ENCODE peak calls at places on chromosomes 1 and 21, in seven cellular contexts. One of them, this sample, is unnamed.

GRCh38 chr1:56157477-56157876 is 421.9 kb downstream of the PLPP3 start:
- DNase-seq in M059J: peak
- DNase-seq in mammary epithelial cell: no peak
- DNase-seq in G401: no peak
- DNase-seq in memory B cell: no peak
- DNase-seq in osteocyte: no peak
- DNase-seq in HFFc6: no peak
- DNase-seq in this sample: no peak

GRCh38 chr1:209387271-209387968 is 196.1 kb upstream of the CAMK1G start:
- DNase-seq in M059J: peak
- DNase-seq in mammary epithelial cell: peak
- DNase-seq in G401: no peak
- DNase-seq in memory B cell: no peak
- DNase-seq in osteocyte: no peak
- DNase-seq in HFFc6: no peak
- DNase-seq in this sample: no peak

GRCh38 chr1:28058168-28058567 is 30.2 kb downstream of the EYA3 start:
- DNase-seq in M059J: no peak
- DNase-seq in mammary epithelial cell: no peak
- DNase-seq in G401: no peak
- DNase-seq in memory B cell: no peak
- DNase-seq in osteocyte: no peak
- DNase-seq in HFFc6: no peak
- DNase-seq in this sample: no peak

GRCh38 chr1:179137623-179138235 is 55.9 kb downstream of the TOR3A start:
- DNase-seq in M059J: no peak
- DNase-seq in mammary epithelial cell: no peak
- DNase-seq in G401: no peak
- DNase-seq in memory B cell: no peak
- DNase-seq in osteocyte: no peak
- DNase-seq in HFFc6: no peak
- DNase-seq in this sample: no peak

GRCh38 chr1:59013276-59013927 is 229.6 kb upstream of the JUN start:
- DNase-seq in M059J: peak
- DNase-seq in mammary epithelial cell: peak
- DNase-seq in G401: no peak
- DNase-seq in memory B cell: no peak
- DNase-seq in osteocyte: no peak
- DNase-seq in HFFc6: peak
- DNase-seq in this sample: no peak

GRCh38 chr1:85884372-85885035 is 176.3 kb upstream of the ZNHIT6 start:
- DNase-seq in M059J: peak
- DNase-seq in mammary epithelial cell: no peak
- DNase-seq in G401: peak
- DNase-seq in memory B cell: no peak
- DNase-seq in osteocyte: no peak
- DNase-seq in HFFc6: peak
- DNase-seq in this sample: peak

GRCh38 chr1:4107291-4107690 is 207.2 kb upstream of the C1orf174 start:
- DNase-seq in M059J: no peak
- DNase-seq in mammary epithelial cell: no peak
- DNase-seq in G401: no peak
- DNase-seq in memory B cell: no peak
- DNase-seq in osteocyte: no peak
- DNase-seq in HFFc6: no peak
- DNase-seq in this sample: no peak

GRCh38 chr1:55572878-55573734 is 357.9 kb upstream of the USP24 start:
- DNase-seq in M059J: peak
- DNase-seq in mammary epithelial cell: peak
- DNase-seq in G401: no peak
- DNase-seq in memory B cell: no peak
- DNase-seq in osteocyte: no peak
- DNase-seq in HFFc6: peak
- DNase-seq in this sample: no peak

GRCh38 chr1:245598524-245599310 is 443.9 kb downstream of the KIF26B start:
- DNase-seq in M059J: no peak
- DNase-seq in mammary epithelial cell: no peak
- DNase-seq in G401: no peak
- DNase-seq in memory B cell: no peak
- DNase-seq in osteocyte: no peak
- DNase-seq in HFFc6: peak
- DNase-seq in this sample: no peak

GRCh38 chr1:159214149-159214760 is 9.6 kb downstream of the ACKR1 start:
- DNase-seq in M059J: peak
- DNase-seq in mammary epithelial cell: peak
- DNase-seq in G401: peak
- DNase-seq in memory B cell: peak
- DNase-seq in osteocyte: no peak
- DNase-seq in HFFc6: peak
- DNase-seq in this sample: peak

GRCh38 chr1:8314346-8315280 is 3.3 kb upstream of the SLC45A1 start:
- DNase-seq in M059J: peak
- DNase-seq in mammary epithelial cell: peak
- DNase-seq in G401: peak
- DNase-seq in memory B cell: no peak
- DNase-seq in osteocyte: peak
- DNase-seq in HFFc6: peak
- DNase-seq in this sample: peak

GRCh38 chr1:25661043-25661807 is 44.6 kb downstream of the MAN1C1 start:
- DNase-seq in M059J: no peak
- DNase-seq in mammary epithelial cell: no peak
- DNase-seq in G401: no peak
- DNase-seq in memory B cell: no peak
- DNase-seq in osteocyte: no peak
- DNase-seq in HFFc6: no peak
- DNase-seq in this sample: no peak

GRCh38 chr1:50978144-50978851 is 8.3 kb downstream of the CDKN2C start:
- DNase-seq in M059J: peak
- DNase-seq in mammary epithelial cell: peak
- DNase-seq in G401: peak
- DNase-seq in memory B cell: no peak
- DNase-seq in osteocyte: no peak
- DNase-seq in HFFc6: peak
- DNase-seq in this sample: peak

GRCh38 chr1:25064465-25065238 is 134.6 kb upstream of the RUNX3 start:
- DNase-seq in M059J: no peak
- DNase-seq in mammary epithelial cell: no peak
- DNase-seq in G401: no peak
- DNase-seq in memory B cell: no peak
- DNase-seq in osteocyte: no peak
- DNase-seq in HFFc6: no peak
- DNase-seq in this sample: no peak

GRCh38 chr21:46001821-46002681 is 20.5 kb downstream of the COL6A1 start:
- DNase-seq in M059J: no peak
- DNase-seq in mammary epithelial cell: no peak
- DNase-seq in G401: no peak
- DNase-seq in memory B cell: no peak
- DNase-seq in osteocyte: peak
- DNase-seq in HFFc6: no peak
- DNase-seq in this sample: no peak

GRCh38 chr1:117523111-117523510 is 82.7 kb upstream of the TENT5C start:
- DNase-seq in M059J: no peak
- DNase-seq in mammary epithelial cell: no peak
- DNase-seq in G401: no peak
- DNase-seq in memory B cell: no peak
- DNase-seq in osteocyte: no peak
- DNase-seq in HFFc6: no peak
- DNase-seq in this sample: no peak

GRCh38 chr21:44436958-44437357 is 18.4 kb upstream of the LRRC3 start:
- DNase-seq in M059J: no peak
- DNase-seq in mammary epithelial cell: no peak
- DNase-seq in G401: no peak
- DNase-seq in memory B cell: no peak
- DNase-seq in osteocyte: peak
- DNase-seq in HFFc6: no peak
- DNase-seq in this sample: no peak

GRCh38 chr1:59302297-59302696 is 5.4 kb downstream of the FGGY start:
- DNase-seq in M059J: no peak
- DNase-seq in mammary epithelial cell: no peak
- DNase-seq in G401: no peak
- DNase-seq in memory B cell: no peak
- DNase-seq in osteocyte: no peak
- DNase-seq in HFFc6: no peak
- DNase-seq in this sample: no peak

GRCh38 chr1:245085508-245086095 is 69.2 kb upstream of the KIF26B start:
- DNase-seq in M059J: peak
- DNase-seq in mammary epithelial cell: peak
- DNase-seq in G401: no peak
- DNase-seq in memory B cell: no peak
- DNase-seq in osteocyte: no peak
- DNase-seq in HFFc6: peak
- DNase-seq in this sample: no peak

GRCh38 chr1:24379733-24380315 is 33.8 kb downstream of the STPG1 start:
- DNase-seq in M059J: no peak
- DNase-seq in mammary epithelial cell: peak
- DNase-seq in G401: no peak
- DNase-seq in memory B cell: no peak
- DNase-seq in osteocyte: peak
- DNase-seq in HFFc6: peak
- DNase-seq in this sample: no peak

GRCh38 chr1:204079608-204079999 is 6.7 kb downstream of the SOX13 start:
- DNase-seq in M059J: peak
- DNase-seq in mammary epithelial cell: no peak
- DNase-seq in G401: no peak
- DNase-seq in memory B cell: no peak
- DNase-seq in osteocyte: no peak
- DNase-seq in HFFc6: no peak
- DNase-seq in this sample: no peak

GRCh38 chr1:167749741-167750140 is 28.0 kb downstream of the MPZL1 start:
- DNase-seq in M059J: no peak
- DNase-seq in mammary epithelial cell: no peak
- DNase-seq in G401: no peak
- DNase-seq in memory B cell: no peak
- DNase-seq in osteocyte: no peak
- DNase-seq in HFFc6: no peak
- DNase-seq in this sample: no peak

GRCh38 chr1:78658901-78659300 is 9.3 kb downstream of the IFI44 start:
- DNase-seq in M059J: no peak
- DNase-seq in mammary epithelial cell: no peak
- DNase-seq in G401: no peak
- DNase-seq in memory B cell: no peak
- DNase-seq in osteocyte: no peak
- DNase-seq in HFFc6: no peak
- DNase-seq in this sample: no peak

GRCh38 chr1:15038232-15039016 is 115.1 kb upstream of the TMEM51 start:
- DNase-seq in M059J: peak
- DNase-seq in mammary epithelial cell: peak
- DNase-seq in G401: no peak
- DNase-seq in memory B cell: no peak
- DNase-seq in osteocyte: no peak
- DNase-seq in HFFc6: no peak
- DNase-seq in this sample: peak

GRCh38 chr1:205965039-205965630 is 21.9 kb upstream of the SLC26A9 start:
- DNase-seq in M059J: no peak
- DNase-seq in mammary epithelial cell: no peak
- DNase-seq in G401: no peak
- DNase-seq in memory B cell: no peak
- DNase-seq in osteocyte: no peak
- DNase-seq in HFFc6: no peak
- DNase-seq in this sample: no peak

GRCh38 chr1:111745670-111746613 is 6.7 kb upstream of the INKA2 start:
- DNase-seq in M059J: no peak
- DNase-seq in mammary epithelial cell: peak
- DNase-seq in G401: peak
- DNase-seq in memory B cell: no peak
- DNase-seq in osteocyte: peak
- DNase-seq in HFFc6: peak
- DNase-seq in this sample: peak

GRCh38 chr1:199931666-199932377 is 95.7 kb upstream of the NR5A2 start:
- DNase-seq in M059J: peak
- DNase-seq in mammary epithelial cell: no peak
- DNase-seq in G401: no peak
- DNase-seq in memory B cell: peak
- DNase-seq in osteocyte: no peak
- DNase-seq in HFFc6: no peak
- DNase-seq in this sample: no peak

GRCh38 chr1:34331527-34331926 is 154.8 kb downstream of the C1orf94 start:
- DNase-seq in M059J: no peak
- DNase-seq in mammary epithelial cell: no peak
- DNase-seq in G401: no peak
- DNase-seq in memory B cell: no peak
- DNase-seq in osteocyte: no peak
- DNase-seq in HFFc6: no peak
- DNase-seq in this sample: no peak

GRCh38 chr1:65164633-65165032 is 16.6 kb downstream of the AK4 start:
- DNase-seq in M059J: no peak
- DNase-seq in mammary epithelial cell: peak
- DNase-seq in G401: no peak
- DNase-seq in memory B cell: no peak
- DNase-seq in osteocyte: no peak
- DNase-seq in HFFc6: no peak
- DNase-seq in this sample: no peak

GRCh38 chr1:10624256-10625050 is 149.7 kb downstream of the PEX14 start:
- DNase-seq in M059J: no peak
- DNase-seq in mammary epithelial cell: no peak
- DNase-seq in G401: no peak
- DNase-seq in memory B cell: no peak
- DNase-seq in osteocyte: no peak
- DNase-seq in HFFc6: no peak
- DNase-seq in this sample: no peak

GRCh38 chr1:108767708-108768107 is 21.2 kb downstream of the STXBP3 start:
- DNase-seq in M059J: no peak
- DNase-seq in mammary epithelial cell: no peak
- DNase-seq in G401: no peak
- DNase-seq in memory B cell: no peak
- DNase-seq in osteocyte: no peak
- DNase-seq in HFFc6: no peak
- DNase-seq in this sample: no peak

GRCh38 chr21:46199436-46200373 is 15.4 kb upstream of the SPATC1L start:
- DNase-seq in M059J: no peak
- DNase-seq in mammary epithelial cell: no peak
- DNase-seq in G401: no peak
- DNase-seq in memory B cell: no peak
- DNase-seq in osteocyte: no peak
- DNase-seq in HFFc6: no peak
- DNase-seq in this sample: no peak

GRCh38 chr1:10251325-10252103 is 41.1 kb downstream of the KIF1B start:
- DNase-seq in M059J: peak
- DNase-seq in mammary epithelial cell: peak
- DNase-seq in G401: no peak
- DNase-seq in memory B cell: no peak
- DNase-seq in osteocyte: no peak
- DNase-seq in HFFc6: peak
- DNase-seq in this sample: no peak

GRCh38 chr1:24720152-24720551 is 25.1 kb upstream of the CLIC4 start:
- DNase-seq in M059J: peak
- DNase-seq in mammary epithelial cell: peak
- DNase-seq in G401: no peak
- DNase-seq in memory B cell: no peak
- DNase-seq in osteocyte: no peak
- DNase-seq in HFFc6: peak
- DNase-seq in this sample: no peak

GRCh38 chr1:198295186-198295585 is 138.4 kb downstream of the NEK7 start:
- DNase-seq in M059J: no peak
- DNase-seq in mammary epithelial cell: no peak
- DNase-seq in G401: no peak
- DNase-seq in memory B cell: no peak
- DNase-seq in osteocyte: no peak
- DNase-seq in HFFc6: no peak
- DNase-seq in this sample: no peak

GRCh38 chr1:151990058-151990855 is 3.4 kb downstream of the S100A10 start:
- DNase-seq in M059J: no peak
- DNase-seq in mammary epithelial cell: no peak
- DNase-seq in G401: no peak
- DNase-seq in memory B cell: no peak
- DNase-seq in osteocyte: no peak
- DNase-seq in HFFc6: peak
- DNase-seq in this sample: no peak

GRCh38 chr1:110672001-110672752 is 2.6 kb downstream of the KCNA3 start:
- DNase-seq in M059J: peak
- DNase-seq in mammary epithelial cell: no peak
- DNase-seq in G401: peak
- DNase-seq in memory B cell: peak
- DNase-seq in osteocyte: no peak
- DNase-seq in HFFc6: no peak
- DNase-seq in this sample: peak

GRCh38 chr1:200646515-200646914 is 23.2 kb downstream of the DDX59 start:
- DNase-seq in M059J: no peak
- DNase-seq in mammary epithelial cell: peak
- DNase-seq in G401: no peak
- DNase-seq in memory B cell: no peak
- DNase-seq in osteocyte: no peak
- DNase-seq in HFFc6: no peak
- DNase-seq in this sample: no peak

This sample was measured in cerebellar cortex.